ENCODE peak calls at places on chromosomes 3 and 15, in six cellular contexts. J is AG04449, N is GM13977, D is AG04450, Z is activated B cell treated with CpG ODN at 0.5 μM for 24 hours, O is heart left ventricle. V is an unnamed sample.

GRCh38 chr15:58015565-58015964 is 49.9 kb downstream of the ALDH1A2 start:
- DNase-seq in J (no peak), N (no peak), D (no peak), Z (no peak), O (no peak), V (no peak)

GRCh38 chr15:83449250-83449671 is 2.1 kb downstream of the SH3GL3 start:
- DNase-seq in J (no peak), N (no peak), D (no peak), Z (no peak), O (no peak), V (no peak)

GRCh38 chr3:115254492-115255196 is 107.6 kb upstream of the ZBTB20 start:
- DNase-seq in J (no peak), N (no peak), D (no peak), Z (no peak), O (peak), V (no peak)

GRCh38 chr3:111610189-111610588 is 15.0 kb upstream of the ZBED2 start:
- DNase-seq in J (no peak), N (no peak), D (no peak), Z (no peak), O (no peak), V (peak)

GRCh38 chr3:195093731-195094130 is 177.2 kb downstream of the XXYLT1 start:
- DNase-seq in J (no peak), N (no peak), D (no peak), Z (no peak), O (no peak), V (no peak)

GRCh38 chr3:195443391-195443989 is 670 bp upstream of the ACAP2 start:
- DNase-seq in J (no peak), N (no peak), D (no peak), Z (no peak), O (no peak), V (no peak)

GRCh38 chr3:2937055-2937454 is 173.1 kb downstream of the IL5RA start:
- DNase-seq in J (no peak), N (no peak), D (no peak), Z (no peak), O (no peak), V (no peak)

GRCh38 chr3:27963519-27963918 is 241.4 kb upstream of the EOMES start:
- DNase-seq in J (no peak), N (no peak), D (no peak), Z (no peak), O (no peak), V (peak)

GRCh38 chr3:69428657-69429255 is 42.9 kb upstream of the FRMD4B start:
- DNase-seq in J (no peak), N (no peak), D (no peak), Z (no peak), O (no peak), V (no peak)

GRCh38 chr3:159672728-159673471 is 315.7 kb upstream of the IL12A start:
- DNase-seq in J (no peak), N (no peak), D (no peak), Z (no peak), O (no peak), V (no peak)

GRCh38 chr15:20645956-20646355 is 104.4 kb upstream of the GOLGA6L6 start:
- DNase-seq in J (no peak), N (no peak), D (no peak), Z (no peak), O (no peak), V (peak)

GRCh38 chr15:79218588-79219200 is 63.8 kb upstream of the ANKRD34C start:
- DNase-seq in J (no peak), N (no peak), D (no peak), Z (no peak), O (no peak), V (no peak)

GRCh38 chr3:161273589-161274218 is 52.6 kb downstream of the NMD3 start:
- DNase-seq in J (no peak), N (peak), D (no peak), Z (no peak), O (no peak), V (peak)

GRCh38 chr15:39133201-39133600 is 447.7 kb upstream of the THBS1 start:
- DNase-seq in J (peak), N (no peak), D (peak), Z (no peak), O (no peak), V (no peak)

GRCh38 chr3:130963444-130963843 is 63.2 kb downstream of the ASTE1 start:
- DNase-seq in J (no peak), N (no peak), D (no peak), Z (no peak), O (no peak), V (no peak)

GRCh38 chr3:190306513-190307163 is 15.6 kb downstream of the CLDN1 start:
- DNase-seq in J (no peak), N (no peak), D (no peak), Z (no peak), O (no peak), V (peak)

GRCh38 chr15:23648920-23649515 is 1.4 kb upstream of the MAGEL2 start:
- DNase-seq in J (no peak), N (no peak), D (no peak), Z (no peak), O (no peak), V (peak)

GRCh38 chr3:57179580-57180410 is 14.6 kb upstream of the IL17RD start:
- DNase-seq in J (no peak), N (no peak), D (peak), Z (no peak), O (no peak), V (no peak)

GRCh38 chr3:185830018-185830797 is 5.4 kb upstream of the IGF2BP2 start:
- DNase-seq in J (no peak), N (no peak), D (no peak), Z (no peak), O (no peak), V (no peak)

GRCh38 chr3:87069963-87070362 is 79.0 kb upstream of the VGLL3 start:
- DNase-seq in J (no peak), N (no peak), D (no peak), Z (no peak), O (no peak), V (no peak)

GRCh38 chr3:123419156-123419849 is 29.6 kb downstream of the ADCY5 start:
- DNase-seq in J (no peak), N (no peak), D (no peak), Z (no peak), O (no peak), V (no peak)

GRCh38 chr3:89624494-89624893 is 517.1 kb downstream of the EPHA3 start:
- DNase-seq in J (no peak), N (no peak), D (no peak), Z (no peak), O (no peak), V (no peak)

GRCh38 chr15:45794768-45795486 is 160.1 kb downstream of the SQOR start:
- DNase-seq in J (no peak), N (no peak), D (no peak), Z (no peak), O (no peak), V (no peak)

GRCh38 chr3:82133070-82133606 is 371.7 kb upstream of the GBE1 start:
- DNase-seq in J (peak), N (peak), D (peak), Z (no peak), O (peak), V (peak)

GRCh38 chr3:184145120-184145524 is 10.0 kb downstream of the EIF2B5 start:
- DNase-seq in J (no peak), N (no peak), D (no peak), Z (no peak), O (no peak), V (peak)
- TF ChIP-seq CTCF in J (peak), N (peak), D (peak), Z (no peak), O (peak), V (peak)

GRCh38 chr15:69279636-69280035 is 19.1 kb upstream of the PAQR5 start:
- DNase-seq in J (no peak), N (no peak), D (no peak), Z (no peak), O (no peak), V (no peak)

GRCh38 chr15:69275104-69275670 is 23.5 kb upstream of the PAQR5 start:
- DNase-seq in J (no peak), N (no peak), D (no peak), Z (no peak), O (no peak), V (no peak)

GRCh38 chr15:69272139-69272538 is 26.6 kb upstream of the PAQR5 start:
- DNase-seq in J (no peak), N (no peak), D (no peak), Z (no peak), O (no peak), V (no peak)

GRCh38 chr15:69277316-69277715 is 21.4 kb upstream of the PAQR5 start:
- DNase-seq in J (no peak), N (no peak), D (no peak), Z (no peak), O (no peak), V (no peak)

DNA sequence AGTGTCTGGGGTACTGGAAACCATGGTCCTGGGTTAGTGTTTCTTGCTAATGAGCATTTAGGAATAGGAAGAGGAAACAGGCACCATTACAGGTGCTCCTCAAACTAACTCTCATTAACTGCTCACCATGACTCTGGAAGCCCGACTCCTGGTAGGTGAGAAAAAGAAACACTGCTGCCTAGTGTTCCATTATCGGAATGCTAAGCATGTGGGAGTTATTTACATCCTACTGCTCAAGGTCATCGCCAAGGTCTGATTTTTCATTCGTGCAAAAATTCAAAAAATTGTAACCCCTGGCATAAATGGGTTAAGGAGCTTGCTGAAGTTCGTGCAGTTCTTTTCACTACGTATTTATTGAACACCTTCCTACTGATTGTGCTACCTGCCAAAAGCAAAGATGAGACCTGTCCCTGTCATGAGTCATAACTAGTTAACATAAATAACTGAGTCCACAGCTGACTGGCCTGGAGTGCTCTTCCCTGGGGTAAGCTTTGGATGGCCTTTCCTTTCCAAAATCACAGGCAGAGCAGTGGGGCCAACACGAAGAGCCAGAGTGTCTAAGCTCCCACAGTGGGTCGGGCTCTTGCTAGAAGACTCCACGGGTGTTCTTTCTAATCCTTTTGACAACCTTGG is 22.7 kb upstream of the PAQR5 start:
- DNase-seq in J (no peak), N (no peak), D (no peak), Z (no peak), O (no peak), V (no peak)
- TF ChIP-seq CTCF in J (no peak), N (no peak), D (no peak), Z (no peak), O (no peak), V (no peak)

GRCh38 chr3:140731440-140732119 is 53.7 kb downstream of the TRIM42 start:
- DNase-seq in J (no peak), N (no peak), D (no peak), Z (no peak), O (no peak), V (no peak)

GRCh38 chr3:140733623-140734022 is 55.8 kb downstream of the TRIM42 start:
- DNase-seq in J (no peak), N (no peak), D (no peak), Z (no peak), O (no peak), V (no peak)

GRCh38 chr3:140742116-140742515 is 64.3 kb downstream of the TRIM42 start:
- DNase-seq in J (no peak), N (no peak), D (no peak), Z (no peak), O (no peak), V (no peak)

GRCh38 chr3:140736863-140737460 is 59.1 kb downstream of the TRIM42 start:
- DNase-seq in J (no peak), N (peak), D (no peak), Z (no peak), O (peak), V (peak)
- TF ChIP-seq CTCF in J (no peak), N (peak), D (peak), Z (no peak), O (peak), V (peak)

DNA sequence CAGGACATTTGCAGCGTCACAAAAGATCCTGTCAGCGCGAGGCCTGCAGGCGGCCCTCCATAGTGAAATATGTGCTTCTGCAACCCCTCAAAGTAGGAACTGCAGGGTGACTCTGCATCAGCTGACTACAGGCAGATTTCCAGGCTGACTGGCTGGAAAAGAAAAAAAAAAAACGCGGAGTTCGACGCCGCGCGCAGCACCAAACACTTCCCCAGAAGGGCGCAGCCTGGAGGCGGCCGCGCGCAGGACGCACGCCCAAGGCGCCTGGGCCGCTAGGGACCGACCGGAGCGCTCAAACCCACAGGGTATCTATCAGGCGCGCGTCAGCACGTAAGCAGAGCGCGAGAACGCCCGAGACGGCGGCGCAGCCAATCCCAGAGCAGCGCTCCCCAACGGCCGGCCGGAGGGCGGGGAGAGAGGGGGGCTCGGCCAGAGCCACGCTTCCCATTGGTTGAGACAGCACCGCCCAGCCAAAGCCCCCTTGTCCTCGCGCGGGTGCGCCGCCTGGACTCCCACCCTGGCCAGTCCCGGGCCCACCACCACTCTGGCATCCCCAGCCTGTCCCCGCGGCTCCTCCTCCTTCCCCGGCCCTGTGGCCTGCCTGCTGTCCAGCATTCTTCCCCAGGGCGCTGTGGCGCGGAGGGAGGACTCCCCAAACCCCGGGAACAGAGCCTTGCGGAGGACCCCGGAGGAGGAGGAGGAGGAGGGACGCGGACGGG is 1.0 kb downstream of the BDH1 start:
- DNase-seq in J (peak), N (peak), D (peak), Z (peak), O (peak), V (peak)
- TF ChIP-seq CTCF in J (peak), N (peak), D (peak), Z (no peak), O (peak), V (peak)

V was measured in activated CD8-positive, alpha-beta T cell treated with anti-CD3 and anti-CD28 coated beads for 36 hours.